ENCODE peak calls at places on chromosomes 11 and 22, in eight cellular contexts. R, Y, O, S, E, I, K and P are unnamed samples.

GRCh38 chr22:33600113-33600512 is 320.2 kb downstream of the LARGE1 start:
- DNase-seq in R (no peak), Y (no peak), O (no peak), S (no peak), E (no peak), I (no peak), K (no peak), P (no peak)

GRCh38 chr11:133234883-133235282 is 297.4 kb downstream of the OPCML start:
- DNase-seq in R (no peak), Y (no peak), O (no peak), S (no peak), E (no peak), I (no peak), K (no peak), P (no peak)

GRCh38 chr22:44289429-44290171 is 23.2 kb downstream of the SHISAL1 start:
- DNase-seq in R (no peak), Y (no peak), O (peak), S (no peak), E (no peak), I (no peak), K (no peak), P (no peak)

GRCh38 chr11:10540546-10540914 is 457 bp downstream of the RNF141 start:
- DNase-seq in R (no peak), Y (peak), O (no peak), S (peak), E (no peak), I (no peak), K (no peak), P (no peak)

GRCh38 chr22:38700789-38701628 is at the start of gene JOSD1:
- DNase-seq in R (peak), Y (peak), O (peak), S (peak), E (peak), I (peak), K (peak), P (peak)

GRCh38 chr11:19134004-19134403 is 17.0 kb downstream of the ZDHHC13 start:
- DNase-seq in R (no peak), Y (no peak), O (no peak), S (no peak), E (no peak), I (no peak), K (no peak), P (no peak)

GRCh38 chr11:113168358-113168757 is 146.0 kb upstream of the TTC12 start:
- DNase-seq in R (no peak), Y (no peak), O (no peak), S (no peak), E (no peak), I (no peak), K (no peak), P (no peak)

GRCh38 chr11:113675003-113675471 is 31.1 kb downstream of the TMPRSS5 start:
- DNase-seq in R (peak), Y (no peak), O (no peak), S (no peak), E (no peak), I (no peak), K (no peak), P (peak)

GRCh38 chr11:31805037-31805628 is 6.0 kb downstream of the PAX6 start:
- DNase-seq in R (peak), Y (no peak), O (peak), S (peak), E (no peak), I (no peak), K (no peak), P (peak)

GRCh38 chr11:7892751-7893356 is 38.2 kb downstream of the OR10A6 start:
- DNase-seq in R (peak), Y (no peak), O (no peak), S (no peak), E (no peak), I (no peak), K (no peak), P (peak)

GRCh38 chr22:22720201-22720723 is 75.8 kb downstream of the GGTLC2 start:
- DNase-seq in R (peak), Y (peak), O (peak), S (peak), E (no peak), I (peak), K (no peak), P (peak)

GRCh38 chr11:130635937-130636336 is 187.5 kb downstream of the ADAMTS15 start:
- DNase-seq in R (no peak), Y (no peak), O (no peak), S (no peak), E (no peak), I (no peak), K (no peak), P (no peak)

GRCh38 chr11:129021295-129021694 is 78.6 kb upstream of the TP53AIP1 start:
- DNase-seq in R (no peak), Y (no peak), O (no peak), S (no peak), E (no peak), I (no peak), K (no peak), P (no peak)

GRCh38 chr11:66936326-66936725 is 21.9 kb downstream of the PC start:
- DNase-seq in R (no peak), Y (no peak), O (no peak), S (no peak), E (no peak), I (no peak), K (no peak), P (no peak)

GRCh38 chr22:23203452-23204124 is 23.3 kb downstream of the BCR start:
- DNase-seq in R (no peak), Y (no peak), O (no peak), S (no peak), E (no peak), I (no peak), K (no peak), P (no peak)

GRCh38 chr11:73597340-73597955 is 464 bp downstream of the FAM168A start:
- DNase-seq in R (no peak), Y (no peak), O (no peak), S (no peak), E (no peak), I (no peak), K (no peak), P (no peak)

GRCh38 chr11:130162733-130163132 is 3.2 kb downstream of the ST14 start:
- DNase-seq in R (no peak), Y (no peak), O (no peak), S (no peak), E (no peak), I (no peak), K (no peak), P (no peak)

GRCh38 chr11:5631426-5631825 is 6.6 kb downstream of the TRIM34 start:
- DNase-seq in R (no peak), Y (no peak), O (no peak), S (no peak), E (no peak), I (no peak), K (no peak), P (no peak)

DNA sequence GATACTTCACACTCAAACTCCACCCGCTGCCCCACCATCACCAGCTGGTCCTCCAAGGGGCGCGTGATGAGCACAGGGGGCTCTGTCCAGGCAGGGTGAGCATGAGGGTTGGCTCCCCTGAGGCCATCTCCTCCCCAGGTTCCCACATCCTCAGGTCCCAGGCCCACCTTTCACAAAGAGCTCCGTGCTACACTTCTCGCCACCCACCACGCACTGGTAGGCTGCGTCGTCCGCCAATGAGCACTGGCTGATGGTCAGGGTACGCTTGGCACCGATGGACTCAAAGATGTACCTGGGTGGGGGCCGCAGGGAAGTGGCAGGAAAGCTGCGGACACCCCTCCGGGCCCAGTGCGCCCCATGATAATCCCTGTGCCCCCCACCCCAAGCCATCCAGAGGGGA is 9.6 kb downstream of the MYBPC3 start:
- DNase-seq in R (no peak), Y (no peak), O (no peak), S (no peak), E (no peak), I (no peak), K (no peak), P (no peak)
- TF ChIP-seq CTCF in R (no peak), Y (no peak), O (no peak), S (no peak), E (no peak), I (no peak), K (no peak), P (no peak)

GRCh38 chr11:13776134-13776815 is 107.8 kb downstream of the FAR1 start:
- DNase-seq in R (no peak), Y (no peak), O (no peak), S (no peak), E (no peak), I (no peak), K (no peak), P (no peak)
- TF ChIP-seq CTCF in R (no peak), Y (no peak), O (peak), S (no peak), E (no peak), I (peak), K (no peak), P (no peak)

DNA sequence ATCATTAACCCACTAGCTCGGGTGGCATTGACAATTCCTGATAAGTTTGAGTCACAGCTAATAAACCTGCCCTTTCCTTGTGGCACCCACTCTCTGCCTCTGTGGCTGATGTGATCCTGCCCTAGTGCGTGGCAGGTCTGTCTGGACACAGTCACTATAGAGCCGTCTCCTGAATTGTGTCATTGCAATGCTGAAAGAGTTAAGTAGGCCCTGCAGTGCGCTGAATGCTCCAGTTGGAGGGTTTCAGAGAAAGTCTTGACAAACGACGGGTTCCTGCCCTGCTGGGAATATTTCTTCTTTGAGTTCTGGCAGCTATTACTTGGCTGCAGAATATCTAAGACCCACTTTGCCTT is 19.5 kb upstream of the C11orf96 start:
- DNase-seq in R (no peak), Y (no peak), O (no peak), S (no peak), E (no peak), I (no peak), K (no peak), P (no peak)
- TF ChIP-seq CTCF in R (no peak), Y (no peak), O (no peak), S (no peak), E (no peak), I (no peak), K (no peak), P (no peak)

GRCh38 chr22:31844941-31845340 is 91.1 kb downstream of the DEPDC5 start:
- DNase-seq in R (no peak), Y (no peak), O (no peak), S (no peak), E (no peak), I (no peak), K (no peak), P (no peak)

GRCh38 chr22:31841029-31841827 is 87.4 kb downstream of the DEPDC5 start:
- DNase-seq in R (no peak), Y (no peak), O (no peak), S (no peak), E (no peak), I (no peak), K (no peak), P (no peak)

GRCh38 chr22:31850135-31850534 is 94.2 kb upstream of the YWHAH start:
- DNase-seq in R (no peak), Y (no peak), O (no peak), S (no peak), E (no peak), I (no peak), K (no peak), P (no peak)

GRCh38 chr22:31843526-31843925 is 89.7 kb downstream of the DEPDC5 start:
- DNase-seq in R (no peak), Y (no peak), O (no peak), S (no peak), E (no peak), I (no peak), K (no peak), P (no peak)

GRCh38 chr22:31846161-31847115 is 92.6 kb downstream of the DEPDC5 start:
- DNase-seq in R (peak), Y (no peak), O (peak), S (peak), E (no peak), I (peak), K (no peak), P (peak)
- TF ChIP-seq CTCF in R (no peak), Y (peak), O (peak), S (no peak), E (no peak), I (no peak), K (peak), P (peak)

DNA sequence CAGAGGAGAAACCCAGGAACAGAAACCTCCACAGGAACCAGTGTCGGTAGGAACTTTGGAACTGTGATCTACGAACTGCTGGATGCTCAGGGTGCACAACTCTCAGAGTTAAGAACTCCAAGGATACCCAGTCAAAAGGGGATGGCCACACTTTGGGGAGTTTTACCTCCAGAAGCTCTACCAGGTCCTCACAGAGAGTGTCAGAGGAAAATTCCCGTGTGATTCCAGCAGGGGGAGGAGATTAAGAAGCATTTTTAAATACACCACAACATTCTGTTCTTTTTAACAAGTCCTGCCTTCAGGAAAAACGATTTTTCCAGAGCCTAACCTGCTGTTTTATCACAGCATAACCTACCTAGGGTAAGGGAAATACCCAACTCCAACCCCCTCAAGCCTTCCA is 104.0 kb downstream of the SOX6 start:
- DNase-seq in R (no peak), Y (no peak), O (no peak), S (no peak), E (no peak), I (peak), K (no peak), P (no peak)
- TF ChIP-seq CTCF in R (no peak), Y (no peak), O (peak), S (no peak), E (peak), I (no peak), K (peak), P (no peak)

GRCh38 chr11:124919836-124920755 is 1.0 kb downstream of the HEPN1 start:
- DNase-seq in R (no peak), Y (no peak), O (no peak), S (no peak), E (no peak), I (no peak), K (no peak), P (no peak)

GRCh38 chr11:124918950-124919349 is at the start of gene HEPN1:
- DNase-seq in R (no peak), Y (no peak), O (no peak), S (no peak), E (no peak), I (no peak), K (no peak), P (no peak)

GRCh38 chr11:124923296-124923695 is 4.2 kb downstream of the HEPN1 start:
- DNase-seq in R (no peak), Y (no peak), O (no peak), S (no peak), E (no peak), I (no peak), K (no peak), P (no peak)

GRCh38 chr11:124922831-124923230 is 3.8 kb downstream of the HEPN1 start:
- DNase-seq in R (no peak), Y (no peak), O (no peak), S (no peak), E (no peak), I (no peak), K (no peak), P (no peak)

GRCh38 chr11:124920870-124921609 is 2.0 kb downstream of the HEPN1 start:
- DNase-seq in R (peak), Y (peak), O (peak), S (peak), E (peak), I (no peak), K (peak), P (peak)
- TF ChIP-seq CTCF in R (no peak), Y (no peak), O (no peak), S (no peak), E (no peak), I (no peak), K (no peak), P (no peak)

GRCh38 chr11:33704240-33705002 is 3.8 kb upstream of the C11orf91 start:
- DNase-seq in R (no peak), Y (no peak), O (no peak), S (no peak), E (no peak), I (no peak), K (no peak), P (no peak)
- TF ChIP-seq CTCF in R (no peak), Y (peak), O (peak), S (no peak), E (no peak), I (no peak), K (peak), P (no peak)

GRCh38 chr11:100010393-100010792 is 676.7 kb upstream of the ARHGAP42 start:
- DNase-seq in R (no peak), Y (no peak), O (no peak), S (peak), E (no peak), I (no peak), K (no peak), P (no peak)
- TF ChIP-seq CTCF in R (no peak), Y (no peak), O (peak), S (peak), E (no peak), I (no peak), K (no peak), P (peak)